ENCODE peak calls at places on chromosomes 5 and 9, in five cellular contexts. One of them, this sample, is unnamed.

GRCh38 chr9:131179561-131180219 is 54.3 kb downstream of the NUP214 start:
- DNase-seq in progenitor cell of endocrine pancreas: no peak
- DNase-seq in natural killer cell treated with Interleukin-12 subunit alpha and Interleukin-12 subunit beta and Interleukin-15 and Interleukin-18, amount 100 ng/mL, for 72 hours: no peak
- DNase-seq in neural crest cell: no peak
- DNase-seq in PC-9: no peak
- DNase-seq in this sample: no peak

GRCh38 chr9:137253717-137254623 is 1.2 kb upstream of the NELFB start:
- DNase-seq in progenitor cell of endocrine pancreas: no peak
- DNase-seq in natural killer cell treated with Interleukin-12 subunit alpha and Interleukin-12 subunit beta and Interleukin-15 and Interleukin-18, amount 100 ng/mL, for 72 hours: no peak
- DNase-seq in PC-9: no peak
- DNase-seq in neural crest cell: no peak
- DNase-seq in this sample: no peak

GRCh38 chr5:90000351-90000750 is 409.2 kb downstream of the CETN3 start:
- DNase-seq in neural crest cell: no peak
- DNase-seq in natural killer cell treated with Interleukin-12 subunit alpha and Interleukin-12 subunit beta and Interleukin-15 and Interleukin-18, amount 100 ng/mL, for 72 hours: no peak
- DNase-seq in PC-9: no peak
- DNase-seq in progenitor cell of endocrine pancreas: no peak
- DNase-seq in this sample: no peak

GRCh38 chr9:129627556-129628492 is 1.9 kb downstream of the NTMT1 start:
- DNase-seq in natural killer cell treated with Interleukin-12 subunit alpha and Interleukin-12 subunit beta and Interleukin-15 and Interleukin-18, amount 100 ng/mL, for 72 hours: no peak
- DNase-seq in neural crest cell: no peak
- DNase-seq in PC-9: no peak
- DNase-seq in progenitor cell of endocrine pancreas: no peak
- DNase-seq in this sample: no peak

GRCh38 chr5:59660737-59661136 is 232.8 kb downstream of the PDE4D start:
- DNase-seq in natural killer cell treated with Interleukin-12 subunit alpha and Interleukin-12 subunit beta and Interleukin-15 and Interleukin-18, amount 100 ng/mL, for 72 hours: no peak
- DNase-seq in neural crest cell: no peak
- DNase-seq in PC-9: no peak
- DNase-seq in progenitor cell of endocrine pancreas: no peak
- DNase-seq in this sample: no peak

GRCh38 chr9:129606161-129607025 is 14.5 kb downstream of the C9orf50 start:
- DNase-seq in natural killer cell treated with Interleukin-12 subunit alpha and Interleukin-12 subunit beta and Interleukin-15 and Interleukin-18, amount 100 ng/mL, for 72 hours: no peak
- DNase-seq in PC-9: no peak
- DNase-seq in neural crest cell: no peak
- DNase-seq in progenitor cell of endocrine pancreas: no peak
- DNase-seq in this sample: no peak

GRCh38 chr5:126875303-126875785 is 98.4 kb downstream of the LMNB1 start:
- DNase-seq in PC-9: no peak
- DNase-seq in progenitor cell of endocrine pancreas: no peak
- DNase-seq in neural crest cell: no peak
- DNase-seq in natural killer cell treated with Interleukin-12 subunit alpha and Interleukin-12 subunit beta and Interleukin-15 and Interleukin-18, amount 100 ng/mL, for 72 hours: no peak
- DNase-seq in this sample: no peak

GRCh38 chr5:72144762-72145161 is 37.5 kb downstream of the MAP1B start:
- DNase-seq in neural crest cell: no peak
- DNase-seq in progenitor cell of endocrine pancreas: no peak
- DNase-seq in PC-9: no peak
- DNase-seq in natural killer cell treated with Interleukin-12 subunit alpha and Interleukin-12 subunit beta and Interleukin-15 and Interleukin-18, amount 100 ng/mL, for 72 hours: no peak
- DNase-seq in this sample: no peak

This sample was measured in NCI-H1930.